ENCODE peak calls at places on chromosomes 1 and 21, in ten cellular contexts. P, W, A, D, Z, H, M, N, Y and T are unnamed samples.
A peak's percentile ranks its signal among the peaks of the same experiment; 100 is the strongest.

GRCh38 chr1:234730110-234730509 is 120.1 kb upstream of the IRF2BP2 start:
- DNase-seq in N (no peak), Z (no peak), P (no peak), A (peak; percentile 27), M (no peak), Y (no peak), D (no peak), H (no peak), W (no peak), T (no peak)

GRCh38 chr1:75671708-75672107 is 52.8 kb upstream of the ACADM start:
- DNase-seq in W (no peak), H (no peak), Y (no peak), N (no peak), D (no peak), P (no peak), A (no peak), Z (no peak), M (no peak), T (no peak)

GRCh38 chr1:192235127-192235526 is 76.9 kb downstream of the RGS18 start:
- DNase-seq in P (no peak), Z (no peak), A (no peak), M (peak; percentile 39), D (no peak), W (no peak), Y (no peak), H (no peak), N (peak; percentile 10), T (peak; percentile 13)

GRCh38 chr1:8870118-8870517 is 8.4 kb downstream of the ENO1 start:
- DNase-seq in Z (no peak), Y (no peak), W (no peak), N (no peak), D (no peak), A (no peak), H (no peak), M (no peak), P (no peak), T (no peak)

GRCh38 chr1:160284782-160285344 is at the start of gene PEX19:
- DNase-seq in A (peak; percentile 95), H (peak; percentile 96), Z (peak; percentile 95), Y (peak; percentile 96), N (peak; percentile 96), W (peak; percentile 96), M (peak; percentile 95), P (peak; percentile 94), D (peak; percentile 92), T (peak; percentile 95)

GRCh38 chr1:17405898-17406759 is 33.3 kb downstream of the RCC2 start:
- DNase-seq in P (peak; percentile 56), Z (peak; percentile 48), W (peak; percentile 60), Y (peak; percentile 79), A (peak; percentile 61), H (peak; percentile 65), D (peak; percentile 63), M (peak; percentile 46), N (peak; percentile 60), T (peak; percentile 65)

GRCh38 chr1:29310616-29311180 is 74.4 kb downstream of the PTPRU start:
- DNase-seq in M (no peak), D (no peak), W (no peak), Z (no peak), Y (peak; percentile 28), P (no peak), H (no peak), A (no peak), N (no peak), T (no peak)

GRCh38 chr1:111990026-111990877 is 784 bp upstream of the KCND3 start:
- DNase-seq in D (peak; percentile 40), H (peak; percentile 7), Y (peak; percentile 67), Z (peak; percentile 28), W (peak; percentile 27), M (no peak), A (no peak), P (no peak), N (peak; percentile 15), T (no peak)

GRCh38 chr1:231691618-231692259 is 65.1 kb downstream of the DISC1 start:
- DNase-seq in W (peak; percentile 45), Z (no peak), P (no peak), M (peak; percentile 69), Y (no peak), N (peak; percentile 49), A (peak; percentile 37), H (peak; percentile 53), D (no peak), T (peak; percentile 55)

GRCh38 chr1:41882068-41882477 is 36.6 kb downstream of the HIVEP3 start:
- DNase-seq in M (no peak), Z (peak; percentile 39), Y (no peak), A (no peak), H (no peak), W (no peak), D (peak; percentile 65), N (peak; percentile 44), P (no peak), T (no peak)

GRCh38 chr1:244409648-244410164 is 42.0 kb downstream of the ADSS2 start:
- DNase-seq in P (no peak), W (no peak), N (no peak), H (no peak), Y (no peak), D (no peak), A (peak; percentile 58), M (no peak), Z (no peak), T (no peak)
- H3K4me3 ChIP-seq in P (no peak overlapping the region), W (no peak overlapping the region), N (no peak overlapping the region), H (no peak overlapping the region), Y (no peak overlapping the region), D (no peak overlapping the region), A (no peak overlapping the region), M (no peak overlapping the region), Z (no peak overlapping the region), T (no peak overlapping the region)

DNA sequence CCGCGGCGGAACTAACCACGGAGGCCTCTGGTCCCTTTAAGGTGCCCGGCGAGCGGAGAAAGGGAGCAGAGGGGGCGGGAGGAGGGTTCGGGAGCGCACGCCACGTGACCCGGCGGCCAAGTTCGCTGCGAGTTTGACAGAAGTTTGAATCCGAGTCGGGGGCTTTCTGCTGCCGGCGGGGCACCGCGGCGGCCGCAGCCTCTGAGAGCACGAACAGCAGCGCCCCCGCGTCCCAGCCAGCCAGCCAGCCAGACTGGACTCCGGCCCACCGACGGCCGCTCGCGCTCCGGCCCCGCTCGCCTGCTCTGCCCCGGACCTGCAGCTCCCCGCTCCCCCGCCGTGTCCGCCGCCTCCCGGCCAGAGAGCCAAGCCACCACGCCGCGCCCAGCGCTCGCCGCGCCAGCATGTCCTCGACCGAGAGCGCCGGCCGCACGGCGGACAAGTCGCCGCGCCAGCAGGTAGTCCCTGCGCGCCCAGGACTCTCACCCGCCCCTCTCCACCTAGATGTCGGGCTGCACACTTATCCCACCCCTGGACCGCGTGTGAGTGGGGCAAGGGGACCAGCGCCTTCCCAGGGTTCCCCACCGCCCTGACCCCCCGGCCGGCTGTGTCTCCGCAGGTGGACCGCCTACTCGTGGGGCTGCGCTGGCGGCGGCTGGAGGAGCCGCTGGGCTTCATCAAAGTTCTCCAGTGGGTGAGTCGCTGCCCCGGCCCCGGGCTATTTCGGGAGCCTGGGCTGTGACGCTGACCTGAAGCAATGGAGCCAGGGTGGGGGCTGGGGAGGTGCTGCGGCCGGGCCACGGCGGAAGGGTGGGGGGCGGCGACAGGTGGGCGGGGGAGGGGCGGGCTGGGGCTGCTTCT is at the start of gene SYPL2:
- DNase-seq in Y (peak; percentile 84), Z (peak; percentile 51), W (peak; percentile 86), D (peak; percentile 70), M (no peak), P (peak; percentile 39), N (no peak), H (no peak), A (no peak), T (no peak)
- TF ChIP-seq CTCF in Y (no peak), Z (no peak), W (no peak), D (peak; percentile 7), M (no peak), P (no peak), N (no peak), H (no peak), A (no peak), T (no peak)

GRCh38 chr21:42746240-42746592 is 92.8 kb downstream of the PDE9A start:
- DNase-seq in W (no peak), M (no peak), Z (no peak), D (no peak), P (no peak), Y (peak; percentile 59), N (no peak), H (no peak), A (no peak), T (no peak)

GRCh38 chr21:42747746-42748351 is 94.4 kb downstream of the PDE9A start:
- DNase-seq in D (no peak), W (no peak), N (no peak), Z (no peak), Y (peak; percentile 44), H (no peak), A (no peak), P (no peak), M (no peak), T (no peak)

GRCh38 chr21:42747267-42747701 is 93.9 kb downstream of the PDE9A start:
- DNase-seq in M (no peak), H (no peak), Y (peak; percentile 66), P (no peak), D (no peak), W (no peak), Z (no peak), A (no peak), N (no peak), T (no peak)

GRCh38 chr21:42745511-42746239 is 92.3 kb downstream of the PDE9A start:
- DNase-seq in N (no peak), W (no peak), Y (peak; percentile 47), D (no peak), P (no peak), A (no peak), Z (no peak), M (no peak), H (no peak), T (no peak)

GRCh38 chr21:42746593-42747266 is 93.3 kb downstream of the PDE9A start:
- DNase-seq in W (peak; percentile 30), P (no peak), Z (peak; percentile 53), H (no peak), D (no peak), A (no peak), Y (peak; percentile 86), M (no peak), N (no peak), T (no peak)
- H3K4me3 ChIP-seq in W (no peak overlapping the region), P (no peak overlapping the region), Z (no peak overlapping the region), H (no peak overlapping the region), D (no peak overlapping the region), A (no peak overlapping the region), Y (no peak overlapping the region), M (no peak overlapping the region), N (no peak overlapping the region), T (no peak overlapping the region)

DNA sequence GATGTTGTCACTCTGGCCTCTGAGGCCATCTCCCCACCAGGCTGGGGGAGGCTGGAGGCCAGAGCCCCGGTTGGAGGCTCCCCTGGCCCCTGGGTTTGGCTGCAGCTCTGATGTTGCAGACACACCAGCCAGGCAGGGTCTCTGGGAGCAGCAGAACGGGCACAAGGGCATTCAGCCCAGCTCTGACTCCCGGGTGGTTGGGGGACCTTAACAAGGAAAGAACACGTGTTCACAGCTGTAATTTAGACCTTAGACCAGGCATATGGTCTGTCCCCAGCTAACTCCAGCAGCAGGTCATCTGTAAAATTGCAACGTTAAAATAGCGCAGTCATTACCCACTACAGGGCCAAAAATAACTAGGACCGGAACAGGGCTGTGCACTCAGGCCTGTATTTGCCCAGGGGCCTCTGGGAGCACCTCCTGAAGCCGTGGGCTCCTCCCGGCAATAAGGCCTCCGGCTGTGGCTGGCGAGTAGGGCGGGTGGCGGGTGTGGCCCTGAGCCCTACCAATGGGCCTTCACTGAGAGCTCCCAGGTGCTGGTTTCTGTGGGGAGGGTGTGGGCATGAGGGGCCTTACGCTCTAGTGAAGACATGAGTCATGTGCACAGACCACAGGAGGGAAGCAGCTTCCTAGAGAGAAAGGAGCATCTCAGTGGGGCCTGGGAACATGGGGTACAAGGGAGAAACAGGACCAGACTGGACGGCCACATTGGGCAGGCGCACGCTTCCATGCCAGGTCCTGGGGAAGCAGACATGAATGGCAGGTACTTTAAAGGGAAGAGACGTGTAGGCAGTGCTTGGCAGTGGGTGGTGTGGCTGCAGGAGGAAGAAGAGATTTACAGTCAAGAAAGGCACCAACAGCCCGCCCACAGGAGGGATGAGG is 6.1 kb downstream of the LDLRAP1 start:
- DNase-seq in P (no peak), Z (peak; percentile 92), H (peak; percentile 62), Y (peak; percentile 77), N (peak; percentile 65), W (no peak), A (peak; percentile 96), D (peak; percentile 70), M (peak; percentile 43), T (no peak)
- TF ChIP-seq CTCF in P (no peak), Z (no peak), H (no peak), Y (no peak), N (no peak), W (no peak), A (no peak), D (no peak), M (no peak), T (no peak)